ENCODE peak calls at places on chromosome 9, in four cellular contexts. K, Z, L and N are unnamed samples.

GRCh38 chr9:137972988-137973470 is 95.4 kb downstream of the CACNA1B start:
- DNase-seq in K (no peak), L (no peak), Z (no peak), N (no peak)

GRCh38 chr9:91734371-91734981 is 215.6 kb downstream of the ROR2 start:
- DNase-seq in K (peak), L (no peak), Z (peak), N (peak)

GRCh38 chr9:99029083-99029482 is 75.8 kb upstream of the TGFBR1 start:
- DNase-seq in L (no peak), K (no peak), Z (no peak), N (no peak)

GRCh38 chr9:4197548-4197947 is 102.3 kb downstream of the GLIS3 start:
- DNase-seq in L (no peak), Z (peak), K (peak), N (no peak)

GRCh38 chr9:94761506-94761905 is 35.0 kb downstream of the AOPEP start:
- DNase-seq in K (no peak), Z (no peak), L (no peak), N (no peak)

GRCh38 chr9:93886911-93887310 is 68.2 kb downstream of the BARX1 start:
- DNase-seq in Z (no peak), L (no peak), K (no peak), N (no peak)

GRCh38 chr9:129703667-129704355 is 38.4 kb downstream of the PRRX2 start:
- DNase-seq in K (no peak), L (no peak), Z (no peak), N (no peak)

GRCh38 chr9:136019041-136019680 is 58.0 kb upstream of the UBAC1 start:
- DNase-seq in Z (no peak), K (no peak), L (no peak), N (no peak)

GRCh38 chr9:91062281-91062680 is 260.7 kb downstream of the SYK start:
- DNase-seq in Z (no peak), K (no peak), L (no peak), N (no peak)

GRCh38 chr9:100028201-100028784 is 70.5 kb downstream of the ERP44 start:
- DNase-seq in L (peak), K (peak), Z (peak), N (peak)

GRCh38 chr9:126793686-126794417 is 11.0 kb upstream of the ZBTB43 start:
- DNase-seq in K (no peak), Z (no peak), L (no peak), N (no peak)

GRCh38 chr9:126451316-126451885 is 124.8 kb downstream of the MVB12B start:
- DNase-seq in L (no peak), K (no peak), Z (no peak), N (no peak)

GRCh38 chr9:123438321-123438720 is 82.3 kb downstream of the CRB2 start:
- DNase-seq in L (no peak), Z (no peak), K (no peak), N (no peak)

GRCh38 chr9:15244001-15244441 is 63.0 kb downstream of the TTC39B start:
- DNase-seq in L (no peak), K (no peak), Z (no peak), N (no peak)

GRCh38 chr9:80359941-80360881 is 788.4 kb downstream of the TLE4 start:
- DNase-seq in K (no peak), L (no peak), Z (no peak), N (no peak)

GRCh38 chr9:80359291-80359690 is 787.5 kb downstream of the TLE4 start:
- DNase-seq in Z (no peak), K (no peak), L (no peak), N (no peak)
- TF ChIP-seq TAF1 in Z (no peak), K (no peak), L (no peak), N (no peak)

DNA sequence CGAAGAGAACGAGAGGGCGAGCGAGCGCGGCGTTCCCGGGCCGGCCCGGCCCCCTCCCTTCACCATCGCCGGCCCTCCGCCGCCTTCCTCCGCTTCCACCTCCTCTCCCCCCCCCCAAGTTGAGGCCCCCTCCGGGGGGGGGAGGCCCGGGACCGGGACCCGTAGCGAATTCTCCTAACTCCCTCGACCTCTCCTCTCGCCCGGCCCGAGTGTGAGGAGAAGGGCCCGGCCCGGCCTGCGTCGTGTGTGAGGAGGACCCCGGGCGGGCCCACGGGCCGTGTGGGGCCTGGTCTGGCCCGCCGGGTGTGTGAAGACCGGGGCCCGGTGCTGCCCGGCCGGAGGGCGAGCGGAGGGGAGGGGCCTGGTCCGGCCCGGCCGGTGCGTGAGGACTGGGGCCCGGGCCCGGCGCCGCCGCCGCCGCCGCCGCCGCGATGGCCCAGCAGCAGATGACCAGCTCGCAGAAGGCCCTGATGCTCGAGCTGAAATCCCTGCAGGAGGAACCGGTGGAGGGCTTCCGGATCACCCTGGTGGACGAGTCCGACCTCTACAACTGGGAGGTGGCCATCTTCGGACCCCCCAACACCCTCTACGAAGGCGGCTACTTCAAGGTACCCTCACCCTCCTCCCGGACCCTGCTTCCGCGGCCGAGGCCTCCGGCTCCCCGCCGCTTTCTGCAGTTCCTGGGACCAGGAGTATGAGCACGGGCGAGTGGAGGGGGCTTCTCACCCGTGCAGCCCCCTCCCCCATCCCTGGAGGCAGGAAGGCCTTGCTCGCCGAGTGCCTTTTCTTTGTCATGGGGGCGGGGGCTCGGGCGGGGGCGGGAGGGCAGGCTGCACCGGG is 587 bp downstream of the UBE2R2 start:
- DNase-seq in K (peak), L (no peak), Z (peak), N (peak)
- TF ChIP-seq POLR2A in K (peak), L (peak), Z (peak), N (peak)

DNA sequence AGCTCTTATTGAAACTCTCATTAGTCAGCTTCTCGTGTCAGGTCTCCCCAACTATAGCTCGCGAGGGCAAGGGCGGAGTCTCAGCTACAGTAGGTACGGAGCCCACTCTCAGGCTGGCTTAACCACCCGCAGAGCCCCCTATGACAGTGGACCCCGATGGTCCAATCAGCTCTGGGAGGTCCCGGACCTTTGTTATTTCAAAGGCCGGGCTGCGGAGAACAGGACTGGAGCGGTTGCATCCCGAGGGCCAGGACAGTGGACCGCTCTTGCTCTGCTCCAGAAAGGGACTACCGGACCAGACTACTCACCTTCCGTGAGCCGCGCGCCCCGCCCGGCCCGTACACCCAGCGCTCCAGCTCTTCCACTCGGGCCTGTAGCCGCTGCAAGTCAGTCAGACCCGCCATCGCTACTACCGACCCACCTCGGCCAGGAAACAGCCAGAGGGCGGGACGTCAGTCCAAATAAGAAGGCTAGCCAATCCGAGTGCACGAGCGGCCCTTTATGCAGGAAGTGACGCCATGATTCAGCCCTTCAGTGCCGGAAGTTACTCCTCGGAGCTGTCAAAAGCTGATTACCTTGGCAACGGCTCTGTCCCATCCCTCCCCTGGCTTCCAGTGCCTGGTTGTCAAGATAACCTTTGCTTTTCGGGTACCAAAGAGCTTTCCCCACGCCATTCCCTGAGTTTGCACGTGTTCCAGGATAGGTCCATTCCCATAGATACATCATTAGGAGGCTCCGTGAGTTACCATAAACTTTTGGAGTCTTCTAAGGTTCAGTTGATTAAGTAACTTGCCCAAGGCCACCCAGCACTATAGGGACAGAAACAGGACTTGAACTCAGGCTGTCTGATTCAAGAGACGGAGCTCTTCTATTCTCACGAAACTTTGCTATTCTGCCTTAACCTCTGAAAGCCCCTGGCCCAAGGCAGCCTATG is at the start of gene DCTN3:
- DNase-seq in Z (peak), L (peak), K (peak), N (peak)
- TF ChIP-seq POLR2AphosphoS5 in Z (peak), L (peak), K (no peak), N (peak)

GRCh38 chr9:81552571-81552970 is 136.8 kb downstream of the TLE1 start:
- DNase-seq in L (no peak), K (no peak), Z (peak), N (no peak)
- TF ChIP-seq TAF1 in L (no peak), K (no peak), Z (no peak), N (no peak)

DNA sequence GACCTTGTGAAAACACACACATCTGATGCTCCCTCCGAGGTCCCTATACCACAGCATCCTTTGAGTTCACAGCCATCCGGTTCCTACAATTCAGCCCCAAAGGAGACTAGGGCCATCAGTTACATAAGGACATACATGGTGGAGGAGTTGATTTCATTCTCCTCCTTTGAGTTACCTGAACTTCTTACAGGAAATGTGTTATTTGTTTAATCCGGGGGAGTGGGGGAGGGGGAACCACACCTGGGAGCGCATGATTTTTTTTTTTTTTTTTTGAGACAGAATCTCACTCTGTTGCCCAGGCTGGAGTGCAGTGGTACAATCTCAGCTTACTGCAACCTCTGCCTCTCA is 30.7 kb downstream of the SEMA4D start:
- DNase-seq in K (no peak), Z (no peak), L (no peak), N (no peak)
- TF ChIP-seq POLR2A in K (no peak), Z (no peak), L (no peak), N (no peak)